ENCODE peak calls at places on chromosomes 7 and 10, in seven cellular contexts. B is endothelial cell of umbilical vein, Z is HepG2, O is suprapubic skin, T is pancreas, M is mucosa of descending colon, X is neural progenitor cell. G is an unnamed sample.

GRCh38 chr7:55133630-55134392 is 115.0 kb downstream of the EGFR start:
- DNase-seq in B (peak), Z (peak), O (peak), T (no peak), M (no peak), X (no peak), G (no peak)

GRCh38 chr7:621572-622285 is 102.1 kb upstream of the PDGFA start:
- DNase-seq in B (no peak), Z (no peak), O (no peak), T (peak), M (peak), X (no peak), G (no peak)

GRCh38 chr10:23338155-23338828 is 6.3 kb downstream of the C10orf67 start:
- DNase-seq in B (no peak), Z (peak), O (no peak), T (peak), M (no peak), X (peak), G (no peak)

GRCh38 chr10:122286872-122287271 is 15.8 kb downstream of the BTBD16 start:
- DNase-seq in B (no peak), Z (no peak), O (no peak), T (no peak), M (no peak), X (peak), G (no peak)

GRCh38 chr7:22361795-22362194 is 4.8 kb upstream of the RAPGEF5 start:
- DNase-seq in B (peak), Z (no peak), O (no peak), T (peak), M (no peak), X (no peak), G (no peak)

GRCh38 chr7:92639956-92640355 is 49.8 kb upstream of the FAM133B start:
- DNase-seq in B (no peak), Z (no peak), O (no peak), T (no peak), M (no peak), X (no peak), G (no peak)

GRCh38 chr7:92709912-92710311 is 119.7 kb upstream of the FAM133B start:
- DNase-seq in B (no peak), Z (no peak), O (no peak), T (no peak), M (no peak), X (no peak), G (no peak)

GRCh38 chr7:106779877-106780276 is 85.2 kb upstream of the PIK3CG start:
- DNase-seq in B (no peak), Z (peak), O (no peak), T (peak), M (peak), X (peak), G (no peak)

GRCh38 chr10:80100861-80101695 is 22.6 kb downstream of the TMEM254 start:
- DNase-seq in B (no peak), Z (no peak), O (no peak), T (no peak), M (no peak), X (no peak), G (no peak)

GRCh38 chr7:38909870-38910269 is 879 bp upstream of the VPS41 start:
- DNase-seq in B (no peak), Z (no peak), O (no peak), T (no peak), M (no peak), X (no peak), G (no peak)
- H3K4me3 ChIP-seq in B (no peak), Z (no peak), O (no peak), T (no peak), M (no peak), X (no peak), G (no peak)

GRCh38 chr7:143321734-143322133 is 5.8 kb downstream of the CLCN1 start:
- DNase-seq in B (no peak), Z (no peak), O (no peak), T (no peak), M (no peak), X (no peak), G (no peak)
- TF ChIP-seq CTCF in B (no peak), Z (peak), O (no peak), T (no peak), M (no peak), X (no peak), G (no peak)

GRCh38 chr10:58660577-58661255 is 148.0 kb downstream of the BICC1 start:
- DNase-seq in B (no peak), Z (no peak), O (no peak), T (no peak), M (no peak), X (no peak), G (no peak)
- H3K4me3 ChIP-seq in B (no peak), Z (no peak), O (no peak), T (no peak), M (no peak), X (no peak), G (no peak)

DNA sequence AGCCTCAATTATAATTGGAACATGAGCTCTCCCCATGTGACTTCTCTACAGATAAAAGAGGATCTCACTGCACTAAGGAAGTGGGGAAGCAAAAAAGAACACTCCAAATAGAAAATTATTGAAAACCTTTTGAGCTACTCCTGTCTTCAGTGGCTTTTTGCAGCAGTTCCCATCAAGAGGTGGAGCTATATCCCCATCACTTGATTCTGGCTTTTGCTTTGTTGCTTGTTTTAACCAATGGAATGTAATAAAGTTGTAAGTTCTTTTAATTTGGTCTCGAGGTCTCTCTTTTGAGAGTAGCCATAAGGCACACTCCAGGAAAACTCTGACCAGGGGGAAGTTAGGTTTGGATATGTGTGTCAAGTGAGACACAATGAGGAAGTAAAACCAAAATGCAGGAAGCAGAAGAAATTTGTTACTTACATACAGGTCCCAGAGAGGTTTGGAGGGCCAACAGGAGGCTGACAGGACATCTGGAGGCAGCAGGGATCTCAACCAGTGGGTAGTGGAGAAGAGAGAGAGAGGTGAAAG is 569.4 kb downstream of the HTR7 start:
- DNase-seq in B (peak), Z (no peak), O (no peak), T (no peak), M (no peak), X (peak), G (no peak)
- TF ChIP-seq CTCF in B (peak), Z (no peak), O (no peak), T (no peak), M (no peak), X (peak), G (no peak)

GRCh38 chr7:28778781-28779180 is 179.3 kb downstream of the TRIL start:
- DNase-seq in B (peak), Z (no peak), O (no peak), T (no peak), M (no peak), X (no peak), G (no peak)

GRCh38 chr7:28771901-28772622 is 186.1 kb downstream of the TRIL start:
- DNase-seq in B (no peak), Z (no peak), O (no peak), T (no peak), M (no peak), X (no peak), G (no peak)

GRCh38 chr7:28776463-28777157 is 181.5 kb downstream of the TRIL start:
- DNase-seq in B (no peak), Z (no peak), O (no peak), T (no peak), M (no peak), X (no peak), G (no peak)

GRCh38 chr7:28773423-28774129 is 184.6 kb downstream of the TRIL start:
- DNase-seq in B (peak), Z (no peak), O (no peak), T (no peak), M (no peak), X (no peak), G (no peak)

GRCh38 chr7:28774529-28775057 is 183.5 kb downstream of the TRIL start:
- DNase-seq in B (no peak), Z (no peak), O (no peak), T (no peak), M (no peak), X (no peak), G (no peak)
- H3K4me3 ChIP-seq in B (no peak), Z (no peak), O (no peak), T (no peak), M (no peak), X (no peak), G (no peak)

GRCh38 chr10:119526606-119527592 is 15.6 kb downstream of the RGS10 start:
- DNase-seq in B (no peak), Z (no peak), O (no peak), T (no peak), M (peak), X (no peak), G (no peak)
- TF ChIP-seq CTCF in B (no peak), Z (no peak), O (no peak), T (no peak), M (no peak), X (peak), G (peak)

DNA sequence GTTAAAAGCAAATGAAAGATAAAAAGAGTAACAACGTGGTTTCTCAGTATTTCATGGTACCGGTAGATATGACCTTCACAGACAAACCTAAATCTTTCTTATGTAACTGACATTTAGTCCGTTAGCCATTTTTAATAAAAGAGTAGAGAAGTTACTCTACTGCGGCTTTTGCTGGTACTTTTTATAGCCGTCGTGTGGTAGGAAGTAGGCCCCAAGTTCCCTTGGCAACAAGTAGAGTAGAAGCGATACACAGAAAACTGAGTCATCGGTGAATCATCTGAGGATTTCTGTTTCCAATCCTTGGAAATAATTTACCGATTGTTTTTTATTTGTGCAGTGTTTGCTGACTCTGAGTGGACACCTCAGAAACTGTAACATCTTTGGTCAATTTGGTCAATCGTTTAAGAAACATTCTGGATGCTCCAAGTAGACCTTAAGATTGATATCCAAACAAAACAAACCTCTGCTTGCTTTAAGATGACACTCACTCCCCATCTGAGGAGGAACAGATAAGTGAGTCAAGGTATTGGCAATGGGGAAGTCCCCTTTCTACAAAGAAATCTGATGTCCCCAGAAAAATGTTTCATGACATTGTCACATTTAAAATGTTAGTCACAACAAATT is 63.9 kb upstream of the AHR start:
- DNase-seq in B (peak), Z (peak), O (no peak), T (no peak), M (no peak), X (no peak), G (peak)
- H3K4me3 ChIP-seq in B (no peak), Z (no peak), O (no peak), T (no peak), M (no peak), X (no peak), G (peak)

GRCh38 chr10:3902054-3902808 is 117.2 kb upstream of the KLF6 start:
- DNase-seq in B (peak), Z (peak), O (no peak), T (no peak), M (no peak), X (peak), G (peak)
- TF ChIP-seq CTCF in B (no peak), Z (peak), O (no peak), T (no peak), M (no peak), X (no peak), G (no peak)

GRCh38 chr10:82942572-82943091 is 1067.6 kb downstream of the NRG3 start:
- DNase-seq in B (no peak), Z (no peak), O (no peak), T (no peak), M (no peak), X (no peak), G (no peak)

GRCh38 chr10:82938331-82938730 is 1063.3 kb downstream of the NRG3 start:
- DNase-seq in B (no peak), Z (no peak), O (no peak), T (no peak), M (no peak), X (no peak), G (no peak)

GRCh38 chr10:82943142-82943541 is 1068.1 kb downstream of the NRG3 start:
- DNase-seq in B (no peak), Z (no peak), O (no peak), T (no peak), M (no peak), X (no peak), G (no peak)
- H3K4me3 ChIP-seq in B (no peak), Z (no peak), O (no peak), T (no peak), M (no peak), X (no peak), G (no peak)